ENCODE peak calls at places on chromosomes 2 and 18, in ten cellular contexts. X is spleen; C is GM12865; N is stimulated activated CD4-positive, alpha-beta T cell treated with anti-CD3 and anti-CD28 coated beads, Interleukin-4, amount 100 ng/mL, for 48 hours; Q is Calu3; J is MV-4-11; F is M059J; R is neural progenitor cell; H is effector CD4-positive, alpha-beta T cell; K is NCI-H1092 treated with DMSO at 0.1 percent for 48 hours. L is an unnamed sample.

GRCh38 chr2:68743531-68743930 is 8.9 kb downstream of the ARHGAP25 start:
- DNase-seq in H (no peak), X (no peak), Q (no peak), N (no peak), R (no peak), F (no peak), J (no peak), C (no peak), K (no peak), L (no peak)

GRCh38 chr18:34947711-34948125 is 93.5 kb upstream of the MAPRE2 start:
- DNase-seq in K (no peak), F (peak; percentile 15), R (no peak), J (no peak), N (no peak), Q (no peak), C (no peak), X (no peak), H (no peak), L (no peak)

GRCh38 chr18:2337552-2338141 is 233.7 kb downstream of the METTL4 start:
- DNase-seq in C (peak; percentile 67), F (peak; percentile 20), R (peak; percentile 51), N (peak; percentile 42), Q (peak; percentile 47), H (peak; percentile 33), J (no peak), X (no peak), K (no peak), L (no peak)

GRCh38 chr2:53867773-53868172 is 8.0 kb upstream of the GPR75 start:
- DNase-seq in J (no peak), R (no peak), F (no peak), C (no peak), H (no peak), Q (no peak), N (no peak), K (no peak), X (no peak), L (no peak)

GRCh38 chr2:216023055-216023648 is 9.8 kb upstream of the MREG start:
- DNase-seq in J (peak; percentile 43), N (peak; percentile 37), C (peak; percentile 75), F (peak; percentile 60), Q (peak; percentile 59), H (peak; percentile 20), X (no peak), R (peak; percentile 55), K (peak; percentile 50), L (no peak)

GRCh38 chr2:218400167-218400929 is 680 bp downstream of the CTDSP1 start:
- DNase-seq in C (no peak), J (no peak), Q (no peak), R (peak; percentile 44), F (peak; percentile 32), X (peak; percentile 91), K (no peak), N (peak; percentile 22), H (peak; percentile 34), L (no peak)

GRCh38 chr2:26243643-26244478 is 571 bp downstream of the HADHA start:
- DNase-seq in F (peak; percentile 40), X (no peak), C (peak; percentile 43), J (peak; percentile 47), K (peak; percentile 17), Q (peak; percentile 5), R (peak; percentile 40), H (no peak), N (no peak), L (no peak)

GRCh38 chr2:135783416-135783815 is 41.8 kb downstream of the UBXN4 start:
- DNase-seq in C (no peak), N (no peak), Q (no peak), R (no peak), F (no peak), X (no peak), H (no peak), K (no peak), J (no peak), L (no peak)

GRCh38 chr2:72181616-72182015 is 34.0 kb upstream of the CYP26B1 start:
- DNase-seq in R (no peak), C (no peak), Q (no peak), F (peak; percentile 12), J (no peak), X (no peak), N (no peak), H (no peak), K (no peak), L (no peak)

GRCh38 chr2:134074619-134075018 is 179.3 kb upstream of the MGAT5 start:
- DNase-seq in K (no peak), H (no peak), N (no peak), J (no peak), Q (no peak), R (no peak), F (no peak), X (no peak), C (no peak), L (no peak)

GRCh38 chr18:45467307-45467706 is 148.0 kb upstream of the SLC14A2 start:
- DNase-seq in J (peak; percentile 69), Q (no peak), H (no peak), F (peak; percentile 2), N (no peak), C (peak; percentile 3), X (no peak), K (no peak), R (no peak), L (no peak)

GRCh38 chr2:118224144-118224887 is 136.0 kb downstream of the INSIG2 start:
- DNase-seq in K (no peak), H (no peak), N (no peak), R (peak; percentile 70), F (peak; percentile 43), C (peak; percentile 57), J (no peak), X (peak; percentile 86), Q (no peak), L (no peak)

GRCh38 chr2:227325824-227326195 is 759 bp downstream of the MFF start:
- DNase-seq in N (peak; percentile 3), J (no peak), R (peak; percentile 67), Q (peak; percentile 45), X (peak; percentile 85), F (peak; percentile 60), H (no peak), K (no peak), C (peak; percentile 21), L (peak; percentile 80)

GRCh38 chr2:102261467-102261866 is 49.9 kb upstream of the IL1RL1 start:
- DNase-seq in X (no peak), C (no peak), R (no peak), F (no peak), K (no peak), N (no peak), J (no peak), H (no peak), Q (no peak), L (no peak)

GRCh38 chr2:124316875-124317605 is 292.0 kb downstream of the CNTNAP5 start:
- DNase-seq in Q (no peak), R (no peak), F (peak; percentile 13), N (no peak), K (peak; percentile 73), C (no peak), H (no peak), X (no peak), J (no peak), L (no peak)

GRCh38 chr2:200347301-200347700 is 40.8 kb downstream of the SPATS2L start:
- DNase-seq in R (no peak), H (no peak), C (no peak), X (no peak), Q (no peak), K (no peak), N (no peak), J (no peak), F (no peak), L (no peak)

GRCh38 chr2:165953306-165953654 is 296 bp downstream of the TTC21B start:
- DNase-seq in R (no peak), H (no peak), K (peak; percentile 84), X (no peak), N (no peak), Q (no peak), C (no peak), F (peak; percentile 57), J (no peak), L (no peak)

GRCh38 chr18:79339094-79339908 is 56.4 kb upstream of the NFATC1 start:
- DNase-seq in F (no peak), H (no peak), X (no peak), N (no peak), C (no peak), J (no peak), K (no peak), Q (no peak), R (no peak), L (no peak)

GRCh38 chr2:219119422-219120043 is 41.1 kb downstream of the NHEJ1 start:
- DNase-seq in C (peak; percentile 62), F (peak; percentile 39), X (peak; percentile 83), K (peak; percentile 35), J (peak; percentile 21), R (peak; percentile 81), Q (peak; percentile 75), H (peak; percentile 55), N (peak; percentile 58), L (peak; percentile 83)

L was measured in cardiac septum.